ENCODE peak calls at places on chromosomes 6 and 20, in seven cellular contexts. One of them, this sample, is unnamed.

GRCh38 chr20:50610212-50610718 is 81.1 kb downstream of the RIPOR3 start:
- DNase-seq in neuronal stem cell: no peak
- DNase-seq in mesenchymal stem cell: no peak
- DNase-seq in IMR-90: no peak
- DNase-seq in mesendoderm: no peak
- DNase-seq in H1: no peak
- DNase-seq in H9: no peak
- DNase-seq in this sample: no peak

GRCh38 chr20:31667315-31668285 is 29.9 kb downstream of the COX4I2 start:
- DNase-seq in IMR-90: no peak
- DNase-seq in mesenchymal stem cell: no peak
- DNase-seq in H9: no peak
- DNase-seq in neuronal stem cell: no peak
- DNase-seq in H1: no peak
- DNase-seq in mesendoderm: no peak
- DNase-seq in this sample: no peak

GRCh38 chr6:37222125-37222967 is 35.2 kb upstream of the TBC1D22B start:
- DNase-seq in IMR-90: peak
- DNase-seq in neuronal stem cell: peak
- DNase-seq in mesenchymal stem cell: peak
- DNase-seq in mesendoderm: peak
- DNase-seq in H9: peak
- DNase-seq in H1: peak
- DNase-seq in this sample: peak

GRCh38 chr6:144321839-144322591 is 36.9 kb downstream of the UTRN start:
- DNase-seq in H1: no peak
- DNase-seq in H9: no peak
- DNase-seq in neuronal stem cell: no peak
- DNase-seq in IMR-90: peak
- DNase-seq in mesendoderm: peak
- DNase-seq in mesenchymal stem cell: peak
- DNase-seq in this sample: no peak

GRCh38 chr6:166274163-166274562 is 34.0 kb downstream of the PRR18 start:
- DNase-seq in mesenchymal stem cell: no peak
- DNase-seq in H1: no peak
- DNase-seq in IMR-90: no peak
- DNase-seq in neuronal stem cell: no peak
- DNase-seq in mesendoderm: no peak
- DNase-seq in H9: no peak
- DNase-seq in this sample: no peak

GRCh38 chr20:51494241-51495110 is 48.0 kb downstream of the NFATC2 start:
- DNase-seq in mesenchymal stem cell: no peak
- DNase-seq in neuronal stem cell: no peak
- DNase-seq in IMR-90: no peak
- DNase-seq in H9: no peak
- DNase-seq in mesendoderm: no peak
- DNase-seq in H1: no peak
- DNase-seq in this sample: no peak

GRCh38 chr6:71047401-71047800 is 90.5 kb upstream of the B3GAT2 start:
- DNase-seq in mesendoderm: no peak
- DNase-seq in H1: no peak
- DNase-seq in mesenchymal stem cell: no peak
- DNase-seq in IMR-90: no peak
- DNase-seq in neuronal stem cell: no peak
- DNase-seq in H9: no peak
- DNase-seq in this sample: no peak

GRCh38 chr6:17226269-17226668 is 54.9 kb upstream of the RBM24 start:
- DNase-seq in mesenchymal stem cell: no peak
- DNase-seq in IMR-90: no peak
- DNase-seq in H9: no peak
- DNase-seq in H1: no peak
- DNase-seq in mesendoderm: peak
- DNase-seq in neuronal stem cell: no peak
- DNase-seq in this sample: no peak

GRCh38 chr20:56393133-56393472 is 658 bp downstream of the CSTF1 start:
- DNase-seq in IMR-90: no peak
- DNase-seq in neuronal stem cell: no peak
- DNase-seq in mesendoderm: no peak
- DNase-seq in mesenchymal stem cell: peak
- DNase-seq in H9: no peak
- DNase-seq in H1: no peak
- DNase-seq in this sample: no peak
- H3K23ac ChIP-seq in IMR-90: peak
- H3K23ac ChIP-seq in neuronal stem cell: no peak
- H3K23ac ChIP-seq in mesendoderm: no peak
- H3K23ac ChIP-seq in mesenchymal stem cell: no peak
- H3K23ac ChIP-seq in H9: no peak
- H3K23ac ChIP-seq in H1: no peak
- H3K23ac ChIP-seq in this sample: no peak

DNA sequence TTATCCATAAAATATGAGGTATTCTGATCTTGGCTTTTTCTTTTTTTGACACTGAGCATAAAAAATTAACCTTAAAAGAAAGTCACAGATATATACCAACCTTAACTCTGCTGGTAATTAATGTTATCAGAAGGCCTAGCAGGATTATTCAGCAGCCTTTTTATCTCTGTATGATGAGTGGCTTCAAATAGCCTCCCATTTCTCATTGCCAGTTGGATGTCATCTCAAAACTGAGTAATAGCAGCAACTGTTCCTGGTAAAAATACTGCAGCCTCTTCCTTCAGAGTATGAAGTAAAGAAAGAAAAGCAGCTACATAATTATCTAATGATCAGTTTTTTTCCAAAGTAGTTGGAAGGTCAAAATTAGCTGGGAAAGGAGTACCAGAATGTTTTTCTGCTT is 24.9 kb upstream of the HDGFL1 start:
- DNase-seq in H1: no peak
- DNase-seq in H9: no peak
- DNase-seq in mesenchymal stem cell: no peak
- DNase-seq in IMR-90: no peak
- DNase-seq in neuronal stem cell: no peak
- DNase-seq in mesendoderm: no peak
- DNase-seq in this sample: no peak
- H2BK120ac ChIP-seq in H1: no peak
- H2BK120ac ChIP-seq in H9: no peak
- H2BK120ac ChIP-seq in mesenchymal stem cell: no peak
- H2BK120ac ChIP-seq in IMR-90: no peak
- H2BK120ac ChIP-seq in neuronal stem cell: no peak
- H2BK120ac ChIP-seq in mesendoderm: no peak
- H2BK120ac ChIP-seq in this sample: no peak

GRCh38 chr20:41055679-41056078 is 27.1 kb downstream of the TOP1 start:
- DNase-seq in IMR-90: peak
- DNase-seq in H9: no peak
- DNase-seq in mesenchymal stem cell: no peak
- DNase-seq in neuronal stem cell: no peak
- DNase-seq in mesendoderm: no peak
- DNase-seq in H1: no peak
- DNase-seq in this sample: no peak
- H3K23ac ChIP-seq in IMR-90: no peak
- H3K23ac ChIP-seq in H9: no peak
- H3K23ac ChIP-seq in mesenchymal stem cell: no peak
- H3K23ac ChIP-seq in neuronal stem cell: no peak
- H3K23ac ChIP-seq in mesendoderm: no peak
- H3K23ac ChIP-seq in H1: no peak
- H3K23ac ChIP-seq in this sample: no peak

GRCh38 chr20:53089866-53090265 is 117.7 kb downstream of the TSHZ2 start:
- DNase-seq in H9: no peak
- DNase-seq in mesendoderm: no peak
- DNase-seq in mesenchymal stem cell: no peak
- DNase-seq in neuronal stem cell: no peak
- DNase-seq in H1: no peak
- DNase-seq in IMR-90: no peak
- DNase-seq in this sample: no peak
- H2BK120ac ChIP-seq in H9: no peak
- H2BK120ac ChIP-seq in mesendoderm: no peak
- H2BK120ac ChIP-seq in mesenchymal stem cell: no peak
- H2BK120ac ChIP-seq in neuronal stem cell: no peak
- H2BK120ac ChIP-seq in H1: no peak
- H2BK120ac ChIP-seq in IMR-90: no peak
- H2BK120ac ChIP-seq in this sample: no peak

DNA sequence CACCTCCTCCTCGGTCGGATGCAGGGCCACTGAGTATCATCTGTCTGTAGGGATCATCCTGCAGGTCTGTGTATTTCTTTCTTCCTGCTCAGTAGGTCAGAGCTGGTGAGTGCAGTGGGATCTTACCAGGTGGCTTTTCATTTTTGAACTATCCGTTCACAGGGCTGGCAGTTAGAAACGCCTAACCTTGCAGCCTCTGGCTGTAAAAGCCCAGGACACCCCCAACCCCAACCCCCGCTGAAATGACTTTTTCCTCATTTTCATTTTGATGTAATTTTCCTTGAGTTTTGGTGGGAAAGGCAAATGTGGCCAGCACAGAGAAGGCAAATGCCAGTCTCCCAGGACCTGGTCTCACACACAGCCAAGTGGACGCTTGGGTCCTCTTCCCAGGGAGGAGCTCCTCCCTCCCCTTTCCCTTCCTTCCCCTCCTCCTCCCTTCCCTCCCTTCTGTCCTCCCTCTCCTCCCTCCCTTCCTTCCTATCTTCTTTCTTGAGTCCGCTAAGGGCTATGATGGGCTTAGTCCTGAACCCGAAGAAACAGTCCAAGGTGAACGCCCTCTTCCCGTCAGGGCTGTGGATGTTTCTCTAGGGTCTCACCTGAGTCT is 36.0 kb downstream of the TMEM242 start:
- DNase-seq in H9: no peak
- DNase-seq in IMR-90: no peak
- DNase-seq in H1: no peak
- DNase-seq in mesenchymal stem cell: no peak
- DNase-seq in mesendoderm: no peak
- DNase-seq in neuronal stem cell: no peak
- DNase-seq in this sample: no peak
- H3K23ac ChIP-seq in H9: no peak
- H3K23ac ChIP-seq in IMR-90: no peak
- H3K23ac ChIP-seq in H1: no peak
- H3K23ac ChIP-seq in mesenchymal stem cell: no peak
- H3K23ac ChIP-seq in mesendoderm: no peak
- H3K23ac ChIP-seq in neuronal stem cell: no peak
- H3K23ac ChIP-seq in this sample: no peak

GRCh38 chr6:162124710-162125435 is 602.7 kb downstream of the PRKN start:
- DNase-seq in H9: no peak
- DNase-seq in mesendoderm: no peak
- DNase-seq in H1: no peak
- DNase-seq in mesenchymal stem cell: no peak
- DNase-seq in IMR-90: no peak
- DNase-seq in neuronal stem cell: no peak
- DNase-seq in this sample: no peak

GRCh38 chr6:162125659-162126058 is 601.9 kb downstream of the PRKN start:
- DNase-seq in mesendoderm: no peak
- DNase-seq in neuronal stem cell: no peak
- DNase-seq in H1: no peak
- DNase-seq in mesenchymal stem cell: no peak
- DNase-seq in H9: no peak
- DNase-seq in IMR-90: no peak
- DNase-seq in this sample: no peak

GRCh38 chr6:162119349-162119748 is 608.2 kb downstream of the PRKN start:
- DNase-seq in mesendoderm: peak
- DNase-seq in neuronal stem cell: no peak
- DNase-seq in mesenchymal stem cell: no peak
- DNase-seq in H1: no peak
- DNase-seq in IMR-90: no peak
- DNase-seq in H9: no peak
- DNase-seq in this sample: peak

GRCh38 chr6:162118706-162119105 is 608.9 kb downstream of the PRKN start:
- DNase-seq in mesenchymal stem cell: no peak
- DNase-seq in H1: no peak
- DNase-seq in mesendoderm: no peak
- DNase-seq in H9: no peak
- DNase-seq in IMR-90: no peak
- DNase-seq in neuronal stem cell: no peak
- DNase-seq in this sample: no peak

GRCh38 chr6:162123797-162124196 is 603.8 kb downstream of the PRKN start:
- DNase-seq in mesendoderm: peak
- DNase-seq in H9: no peak
- DNase-seq in neuronal stem cell: no peak
- DNase-seq in mesenchymal stem cell: no peak
- DNase-seq in H1: no peak
- DNase-seq in IMR-90: no peak
- DNase-seq in this sample: no peak
- H2BK120ac ChIP-seq in mesendoderm: no peak
- H2BK120ac ChIP-seq in H9: no peak
- H2BK120ac ChIP-seq in neuronal stem cell: no peak
- H2BK120ac ChIP-seq in mesenchymal stem cell: no peak
- H2BK120ac ChIP-seq in H1: no peak
- H2BK120ac ChIP-seq in IMR-90: no peak
- H2BK120ac ChIP-seq in this sample: no peak

GRCh38 chr6:149305372-149305771 is 12.1 kb upstream of the TAB2 start:
- DNase-seq in neuronal stem cell: no peak
- DNase-seq in H9: no peak
- DNase-seq in mesendoderm: no peak
- DNase-seq in mesenchymal stem cell: no peak
- DNase-seq in IMR-90: no peak
- DNase-seq in H1: no peak
- DNase-seq in this sample: no peak
- H3K23ac ChIP-seq in neuronal stem cell: no peak
- H3K23ac ChIP-seq in H9: no peak
- H3K23ac ChIP-seq in mesendoderm: no peak
- H3K23ac ChIP-seq in mesenchymal stem cell: no peak
- H3K23ac ChIP-seq in IMR-90: no peak
- H3K23ac ChIP-seq in H1: no peak
- H3K23ac ChIP-seq in this sample: no peak

DNA sequence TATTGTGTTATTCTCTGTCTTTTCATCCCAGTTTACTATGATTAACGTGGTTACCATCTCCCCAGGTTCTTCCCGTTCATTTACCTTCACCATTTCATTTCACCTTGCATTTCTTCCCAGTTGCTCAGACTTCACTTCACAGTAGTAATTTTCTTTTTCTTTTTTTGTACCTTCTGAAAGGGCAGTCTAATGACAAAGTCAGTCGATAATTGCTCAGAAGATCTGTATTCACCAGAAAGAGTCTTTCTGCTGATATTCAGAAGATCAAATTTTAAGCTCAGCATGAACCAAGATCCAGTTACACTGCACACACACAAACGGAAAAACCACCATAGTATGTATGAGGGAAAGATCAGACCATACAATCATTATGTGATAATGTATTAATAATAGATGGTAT is 265.5 kb downstream of the ADGB start:
- DNase-seq in mesenchymal stem cell: no peak
- DNase-seq in H1: no peak
- DNase-seq in IMR-90: no peak
- DNase-seq in neuronal stem cell: no peak
- DNase-seq in H9: no peak
- DNase-seq in mesendoderm: no peak
- DNase-seq in this sample: no peak
- H2BK120ac ChIP-seq in mesenchymal stem cell: no peak
- H2BK120ac ChIP-seq in H1: no peak
- H2BK120ac ChIP-seq in IMR-90: no peak
- H2BK120ac ChIP-seq in neuronal stem cell: no peak
- H2BK120ac ChIP-seq in H9: no peak
- H2BK120ac ChIP-seq in mesendoderm: no peak
- H2BK120ac ChIP-seq in this sample: no peak

This sample was measured in trophoblast cell.